ENCODE peak calls at places on chromosome 15, in ten cellular contexts. One of them, this sample, is unnamed.

GRCh38 chr15:58762285-58762684 is 8.8 kb upstream of the MINDY2 start:
- DNase-seq in NAMALWA: no peak
- DNase-seq in EH: no peak
- DNase-seq in natural killer cell: no peak
- DNase-seq in anterior cingulate cortex: no peak
- DNase-seq in skeletal muscle cell: no peak
- DNase-seq in EL: no peak
- DNase-seq in brain microvascular endothelial cell: no peak
- DNase-seq in K562: no peak
- DNase-seq in T-helper 9 cell: no peak
- DNase-seq in this sample: no peak

GRCh38 chr15:74815961-74816360 is 3.3 kb downstream of the LMAN1L start:
- DNase-seq in NAMALWA: no peak
- DNase-seq in EH: no peak
- DNase-seq in natural killer cell: no peak
- DNase-seq in anterior cingulate cortex: no peak
- DNase-seq in skeletal muscle cell: no peak
- DNase-seq in EL: no peak
- DNase-seq in brain microvascular endothelial cell: no peak
- DNase-seq in K562: no peak
- DNase-seq in T-helper 9 cell: no peak
- DNase-seq in this sample: no peak

GRCh38 chr15:31262901-31263671 is 63.5 kb upstream of the KLF13 start:
- DNase-seq in NAMALWA: peak
- DNase-seq in EH: peak
- DNase-seq in natural killer cell: peak
- DNase-seq in anterior cingulate cortex: no peak
- DNase-seq in skeletal muscle cell: no peak
- DNase-seq in EL: peak
- DNase-seq in brain microvascular endothelial cell: no peak
- DNase-seq in K562: no peak
- DNase-seq in T-helper 9 cell: no peak
- DNase-seq in this sample: peak

GRCh38 chr15:68818671-68819450 is 1.8 kb downstream of the ANP32A start:
- DNase-seq in NAMALWA: peak
- DNase-seq in EH: peak
- DNase-seq in natural killer cell: peak
- DNase-seq in anterior cingulate cortex: no peak
- DNase-seq in skeletal muscle cell: no peak
- DNase-seq in EL: peak
- DNase-seq in brain microvascular endothelial cell: no peak
- DNase-seq in K562: peak
- DNase-seq in T-helper 9 cell: peak
- DNase-seq in this sample: no peak

GRCh38 chr15:47715856-47716445 is 1.4 kb upstream of the SEMA6D start:
- DNase-seq in NAMALWA: no peak
- DNase-seq in EH: no peak
- DNase-seq in natural killer cell: no peak
- DNase-seq in anterior cingulate cortex: no peak
- DNase-seq in skeletal muscle cell: peak
- DNase-seq in EL: no peak
- DNase-seq in brain microvascular endothelial cell: no peak
- DNase-seq in K562: no peak
- DNase-seq in T-helper 9 cell: no peak
- DNase-seq in this sample: peak

GRCh38 chr15:43376017-43376705 is 5.3 kb downstream of the TUBGCP4 start:
- DNase-seq in NAMALWA: peak
- DNase-seq in EH: peak
- DNase-seq in natural killer cell: no peak
- DNase-seq in anterior cingulate cortex: no peak
- DNase-seq in skeletal muscle cell: no peak
- DNase-seq in EL: peak
- DNase-seq in brain microvascular endothelial cell: peak
- DNase-seq in K562: peak
- DNase-seq in T-helper 9 cell: peak
- DNase-seq in this sample: no peak

GRCh38 chr15:80778964-80779657 is at the start of gene CEMIP:
- DNase-seq in NAMALWA: peak
- DNase-seq in EH: peak
- DNase-seq in natural killer cell: peak
- DNase-seq in anterior cingulate cortex: no peak
- DNase-seq in skeletal muscle cell: no peak
- DNase-seq in EL: peak
- DNase-seq in brain microvascular endothelial cell: peak
- DNase-seq in K562: peak
- DNase-seq in T-helper 9 cell: no peak
- DNase-seq in this sample: peak

GRCh38 chr15:99187886-99188285 is 61.5 kb downstream of the TTC23 start:
- DNase-seq in NAMALWA: no peak
- DNase-seq in EH: no peak
- DNase-seq in natural killer cell: no peak
- DNase-seq in anterior cingulate cortex: no peak
- DNase-seq in skeletal muscle cell: no peak
- DNase-seq in EL: no peak
- DNase-seq in brain microvascular endothelial cell: peak
- DNase-seq in K562: no peak
- DNase-seq in T-helper 9 cell: no peak
- DNase-seq in this sample: no peak

GRCh38 chr15:74788716-74789151 is 6.9 kb downstream of the CSK start:
- DNase-seq in NAMALWA: peak
- DNase-seq in EH: no peak
- DNase-seq in natural killer cell: peak
- DNase-seq in anterior cingulate cortex: no peak
- DNase-seq in skeletal muscle cell: no peak
- DNase-seq in EL: no peak
- DNase-seq in brain microvascular endothelial cell: no peak
- DNase-seq in K562: no peak
- DNase-seq in T-helper 9 cell: peak
- DNase-seq in this sample: no peak

GRCh38 chr15:81157195-81157938 is 23.3 kb downstream of the CFAP161 start:
- DNase-seq in NAMALWA: no peak
- DNase-seq in EH: no peak
- DNase-seq in natural killer cell: no peak
- DNase-seq in anterior cingulate cortex: no peak
- DNase-seq in skeletal muscle cell: no peak
- DNase-seq in EL: no peak
- DNase-seq in brain microvascular endothelial cell: no peak
- DNase-seq in K562: no peak
- DNase-seq in T-helper 9 cell: no peak
- DNase-seq in this sample: no peak

GRCh38 chr15:29670266-29670665 is 152.0 kb downstream of the TJP1 start:
- DNase-seq in NAMALWA: no peak
- DNase-seq in EH: peak
- DNase-seq in natural killer cell: no peak
- DNase-seq in anterior cingulate cortex: no peak
- DNase-seq in skeletal muscle cell: no peak
- DNase-seq in EL: no peak
- DNase-seq in brain microvascular endothelial cell: no peak
- DNase-seq in K562: no peak
- DNase-seq in T-helper 9 cell: no peak
- DNase-seq in this sample: no peak

GRCh38 chr15:71742964-71743363 is 67.4 kb upstream of the NR2E3 start:
- DNase-seq in NAMALWA: no peak
- DNase-seq in EH: no peak
- DNase-seq in natural killer cell: no peak
- DNase-seq in anterior cingulate cortex: no peak
- DNase-seq in skeletal muscle cell: no peak
- DNase-seq in EL: no peak
- DNase-seq in brain microvascular endothelial cell: no peak
- DNase-seq in K562: no peak
- DNase-seq in T-helper 9 cell: no peak
- DNase-seq in this sample: no peak

GRCh38 chr15:69579950-69580618 is 127.5 kb downstream of the RPLP1 start:
- DNase-seq in NAMALWA: no peak
- DNase-seq in EH: no peak
- DNase-seq in natural killer cell: no peak
- DNase-seq in anterior cingulate cortex: no peak
- DNase-seq in skeletal muscle cell: no peak
- DNase-seq in EL: no peak
- DNase-seq in brain microvascular endothelial cell: no peak
- DNase-seq in K562: no peak
- DNase-seq in T-helper 9 cell: no peak
- DNase-seq in this sample: no peak

GRCh38 chr15:38864827-38865604 is 300.4 kb upstream of the RASGRP1 start:
- DNase-seq in NAMALWA: no peak
- DNase-seq in EH: peak
- DNase-seq in natural killer cell: no peak
- DNase-seq in anterior cingulate cortex: no peak
- DNase-seq in skeletal muscle cell: peak
- DNase-seq in EL: no peak
- DNase-seq in brain microvascular endothelial cell: peak
- DNase-seq in K562: no peak
- DNase-seq in T-helper 9 cell: no peak
- DNase-seq in this sample: no peak

GRCh38 chr15:28086175-28086703 is 12.9 kb downstream of the OCA2 start:
- DNase-seq in NAMALWA: peak
- DNase-seq in EH: peak
- DNase-seq in natural killer cell: peak
- DNase-seq in anterior cingulate cortex: no peak
- DNase-seq in skeletal muscle cell: no peak
- DNase-seq in EL: peak
- DNase-seq in brain microvascular endothelial cell: peak
- DNase-seq in K562: peak
- DNase-seq in T-helper 9 cell: no peak
- DNase-seq in this sample: no peak

GRCh38 chr15:90799639-90800038 is 68.7 kb upstream of the FURIN start:
- DNase-seq in NAMALWA: no peak
- DNase-seq in EH: no peak
- DNase-seq in natural killer cell: no peak
- DNase-seq in anterior cingulate cortex: no peak
- DNase-seq in skeletal muscle cell: no peak
- DNase-seq in EL: no peak
- DNase-seq in brain microvascular endothelial cell: no peak
- DNase-seq in K562: no peak
- DNase-seq in T-helper 9 cell: no peak
- DNase-seq in this sample: no peak

GRCh38 chr15:76059320-76060097 is at the start of gene TMEM266:
- DNase-seq in NAMALWA: peak
- DNase-seq in EH: peak
- DNase-seq in natural killer cell: peak
- DNase-seq in anterior cingulate cortex: no peak
- DNase-seq in skeletal muscle cell: no peak
- DNase-seq in EL: peak
- DNase-seq in brain microvascular endothelial cell: no peak
- DNase-seq in K562: peak
- DNase-seq in T-helper 9 cell: peak
- DNase-seq in this sample: no peak